ENCODE peak calls at places on chromosomes 12 and 14, in six cellular contexts. S is GM23248; T is pancreas; K is left ventricle myocardium inferior; Y is Caco-2; H is CD8-positive, alpha-beta T cell. I is an unnamed sample.

GRCh38 chr14:104244221-104245011 is 106.0 kb downstream of the KIF26A start:
- DNase-seq in S (no peak), Y (peak; percentile 43), T (no peak), K (no peak), H (peak; percentile 36), I (no peak)

GRCh38 chr12:96882862-96883261 is 24.2 kb upstream of the NEDD1 start:
- DNase-seq in K (no peak), H (no peak), T (no peak), Y (no peak), S (peak; percentile 91), I (no peak)

GRCh38 chr12:52710744-52711143 is 7.4 kb upstream of the KRT77 start:
- DNase-seq in Y (no peak), S (no peak), K (no peak), H (no peak), T (no peak), I (no peak)

GRCh38 chr12:121529184-121529583 is 51.6 kb downstream of the KDM2B start:
- DNase-seq in H (no peak), S (no peak), T (no peak), K (no peak), Y (no peak), I (no peak)

GRCh38 chr12:131948166-131948712 is 1.5 kb upstream of the EP400 start:
- DNase-seq in Y (no peak), S (peak; percentile 14), K (no peak), H (no peak), T (peak; percentile 12), I (no peak)

GRCh38 chr12:63802012-63802608 is 22.4 kb downstream of the RXYLT1 start:
- DNase-seq in H (no peak), S (peak; percentile 55), K (no peak), Y (no peak), T (no peak), I (no peak)

GRCh38 chr14:41830679-41831078 is 224.0 kb downstream of the LRFN5 start:
- DNase-seq in H (no peak), T (no peak), K (no peak), S (peak; percentile 68), Y (no peak), I (no peak)

GRCh38 chr12:52145941-52146821 is 45.6 kb downstream of the KRT80 start:
- DNase-seq in Y (no peak), T (no peak), S (no peak), K (no peak), H (no peak), I (no peak)

GRCh38 chr14:96204151-96205058 is at the start of gene BDKRB2:
- DNase-seq in K (peak; percentile 44), Y (peak; percentile 70), H (no peak), S (peak; percentile 95), T (peak; percentile 85), I (no peak)

GRCh38 chr12:9001233-9001632 is 11.9 kb downstream of the KLRG1 start:
- DNase-seq in H (no peak), S (no peak), T (no peak), Y (no peak), K (no peak), I (no peak)

GRCh38 chr12:42767998-42768397 is 178.5 kb upstream of the PRICKLE1 start:
- DNase-seq in Y (no peak), H (no peak), S (no peak), T (peak; percentile 67), K (no peak), I (no peak)

GRCh38 chr12:40565029-40565633 is 127.1 kb upstream of the CNTN1 start:
- DNase-seq in T (no peak), S (no peak), Y (no peak), H (no peak), K (no peak), I (no peak)

GRCh38 chr12:116200812-116201211 is 76.7 kb downstream of the MED13L start:
- DNase-seq in H (no peak), Y (no peak), S (peak; percentile 82), T (no peak), K (no peak), I (no peak)

GRCh38 chr12:30320561-30320960 is 375.1 kb downstream of the IPO8 start:
- DNase-seq in S (no peak), K (no peak), H (no peak), T (no peak), Y (no peak), I (no peak)

GRCh38 chr12:50786498-50787231 is 22.8 kb downstream of the ATF1 start:
- DNase-seq in K (no peak), S (peak; percentile 94), H (no peak), Y (peak; percentile 83), T (no peak), I (no peak)

GRCh38 chr14:74437654-74438053 is 11.6 kb upstream of the SYNDIG1L start:
- DNase-seq in H (no peak), Y (no peak), S (peak; percentile 30), T (no peak), K (no peak), I (no peak)

GRCh38 chr12:120290541-120291312 is 976 bp downstream of the RNU4-2 start:
- DNase-seq in Y (peak; percentile 46), T (peak; percentile 62), H (no peak), S (peak; percentile 67), K (no peak), I (no peak)

GRCh38 chr12:132458441-132459225 is 31.3 kb upstream of the FBRSL1 start:
- DNase-seq in K (no peak), Y (no peak), T (no peak), S (no peak), H (no peak), I (no peak)

GRCh38 chr14:36462890-36463289 is 57.1 kb downstream of the NKX2-1 start:
- DNase-seq in S (no peak), T (no peak), Y (no peak), H (no peak), K (no peak), I (no peak)

GRCh38 chr14:80946187-80946586 is 4.6 kb upstream of the CEP128 start:
- DNase-seq in H (no peak), T (no peak), S (peak; percentile 64), K (no peak), Y (no peak), I (no peak)

GRCh38 chr12:11986165-11986564 is 84.6 kb upstream of the BCL2L14 start:
- DNase-seq in H (no peak), S (no peak), Y (no peak), T (no peak), K (no peak), I (no peak)

GRCh38 chr12:120183211-120183631 is 11.3 kb downstream of the GCN1 start:
- DNase-seq in Y (no peak), S (peak; percentile 40), T (no peak), H (no peak), K (no peak), I (no peak)

GRCh38 chr12:57381693-57382220 is 49.1 kb downstream of the R3HDM2 start:
- DNase-seq in K (no peak), Y (no peak), H (no peak), S (no peak), T (no peak), I (no peak)

GRCh38 chr12:104790296-104791125 is 167.6 kb downstream of the SLC41A2 start:
- DNase-seq in S (peak; percentile 21), H (peak; percentile 59), K (peak; percentile 47), T (peak; percentile 54), Y (peak; percentile 39), I (no peak)

GRCh38 chr12:119423285-119423684 is 88.8 kb downstream of the CCDC60 start:
- DNase-seq in H (no peak), Y (no peak), T (no peak), S (no peak), K (no peak), I (no peak)

GRCh38 chr12:106227641-106228319 is 20.0 kb downstream of the CKAP4 start:
- DNase-seq in Y (no peak), H (peak; percentile 82), K (no peak), T (no peak), S (peak; percentile 58), I (no peak)

GRCh38 chr14:23093526-23093925 is 1.4 kb downstream of the ACIN1 start:
- DNase-seq in K (no peak), S (no peak), H (no peak), Y (no peak), T (no peak), I (no peak)
- H3K4me1 ChIP-seq in K (peaks cover 73% of the 10 kb centered on the region), S (peaks cover 30% of the 10 kb centered on the region), H (peaks cover 39% of the 10 kb centered on the region), Y (peaks cover 3% of the 10 kb centered on the region), T (peaks cover 5% of the 10 kb centered on the region), I (no peaks in the 10 kb centered on the region)

DNA sequence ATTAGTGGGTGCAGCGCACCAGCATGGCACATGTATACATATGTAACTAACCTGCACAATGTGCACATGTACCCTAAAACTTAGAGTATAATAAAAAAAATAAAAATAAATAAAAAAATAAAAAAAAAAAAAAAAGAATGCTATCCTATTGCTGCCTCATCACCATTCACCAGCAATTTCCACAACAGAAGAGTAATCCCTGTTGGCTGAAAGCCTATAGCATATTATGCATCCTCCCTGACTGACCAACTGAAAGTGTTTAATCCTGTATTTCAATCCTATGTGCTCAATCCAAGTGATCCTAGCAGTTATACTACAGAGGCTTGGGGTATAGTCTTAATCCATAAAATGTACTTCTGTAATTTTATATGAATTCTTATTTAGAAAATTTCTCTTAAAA is 18.5 kb downstream of the DICER1 start:
- DNase-seq in H (no peak), K (no peak), S (peak; percentile 66), T (no peak), Y (no peak), I (no peak)
- H3K4me1 ChIP-seq in H (peaks cover 29% of the 10 kb centered on the region), K (peaks cover 94% of the 10 kb centered on the region), S (peaks cover 24% of the 10 kb centered on the region), T (peaks cover 23% of the 10 kb centered on the region), Y (peaks cover 3% of the 10 kb centered on the region), I (no peaks in the 10 kb centered on the region)

DNA sequence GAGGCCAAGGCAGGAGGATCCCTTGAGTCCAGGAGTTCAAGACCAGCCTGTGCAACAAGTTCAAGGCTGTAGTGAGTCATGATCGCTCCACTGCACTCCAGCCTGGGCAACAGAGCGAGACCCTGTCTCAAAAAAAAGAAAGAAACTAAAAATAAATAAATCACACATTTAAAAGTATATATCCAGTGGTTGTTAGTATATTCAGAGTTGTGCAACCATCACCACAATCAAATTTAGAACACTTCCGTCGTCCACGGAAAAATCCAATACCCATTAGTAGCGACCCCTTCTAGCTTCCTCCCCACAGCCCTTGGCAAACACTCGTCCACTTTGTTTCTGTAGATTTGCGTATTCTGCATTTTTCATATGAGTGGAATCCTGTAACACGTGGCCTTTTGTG is 44.7 kb upstream of the EML1 start:
- DNase-seq in H (no peak), K (no peak), S (no peak), Y (no peak), T (no peak), I (no peak)
- H3K4me1 ChIP-seq in H (peaks cover 24% of the 10 kb centered on the region), K (peaks cover 88% of the 10 kb centered on the region), S (peaks cover 14% of the 10 kb centered on the region), Y (no peaks in the 10 kb centered on the region), T (no peaks in the 10 kb centered on the region), I (peaks cover 1% of the 10 kb centered on the region)

GRCh38 chr12:107369006-107369405 is 275.7 kb upstream of the CRY1 start:
- DNase-seq in T (no peak), S (no peak), K (no peak), Y (no peak), H (no peak), I (no peak)
- H3K4me1 ChIP-seq in T (no peaks in the 10 kb centered on the region), S (no peaks in the 10 kb centered on the region), K (no peaks in the 10 kb centered on the region), Y (no peaks in the 10 kb centered on the region), H (peaks cover 63% of the 10 kb centered on the region), I (no peaks in the 10 kb centered on the region)

I was measured in iPS DF 6.9.